ENCODE peak calls at places on chromosomes 2 and 18, in five cellular contexts. One of them, this sample, is unnamed.
A peak's percentile ranks its signal among the peaks of the same experiment; 100 is the strongest.

GRCh38 chr2:45841752-45842407 is 190.4 kb downstream of the PRKCE start:
- DNase-seq in esophagus muscularis mucosa: no peak
- DNase-seq in A549: no peak
- DNase-seq in ovary: no peak
- DNase-seq in K562: no peak
- DNase-seq in this sample: no peak

GRCh38 chr2:95026471-95027368 is 1.2 kb downstream of the MAL start:
- DNase-seq in A549: no peak
- DNase-seq in K562: no peak
- DNase-seq in ovary: no peak
- DNase-seq in esophagus muscularis mucosa: no peak
- DNase-seq in this sample: no peak

GRCh38 chr2:191650896-191651773 is 26.8 kb upstream of the NABP1 start:
- DNase-seq in K562: no peak
- DNase-seq in esophagus muscularis mucosa: no peak
- DNase-seq in A549: no peak
- DNase-seq in ovary: no peak
- DNase-seq in this sample: no peak

GRCh38 chr2:67032091-67032490 is 365.0 kb upstream of the ETAA1 start:
- DNase-seq in ovary: no peak
- DNase-seq in A549: no peak
- DNase-seq in K562: no peak
- DNase-seq in esophagus muscularis mucosa: no peak
- DNase-seq in this sample: no peak

GRCh38 chr18:58446661-58447060 is 182.2 kb downstream of the ALPK2 start:
- DNase-seq in K562: no peak
- DNase-seq in A549: no peak
- DNase-seq in ovary: no peak
- DNase-seq in esophagus muscularis mucosa: no peak
- DNase-seq in this sample: no peak

GRCh38 chr2:80288576-80288975 is 16.0 kb downstream of the LRRTM1 start:
- DNase-seq in K562: no peak
- DNase-seq in esophagus muscularis mucosa: no peak
- DNase-seq in ovary: no peak
- DNase-seq in A549: no peak
- DNase-seq in this sample: no peak

GRCh38 chr18:8615397-8616025 is 6.3 kb downstream of the RAB12 start:
- DNase-seq in K562: peak; percentile 51
- DNase-seq in A549: peak; percentile 55
- DNase-seq in ovary: peak; percentile 53
- DNase-seq in esophagus muscularis mucosa: no peak
- DNase-seq in this sample: peak; percentile 61

GRCh38 chr2:85743304-85743978 is 10.3 kb upstream of the ATOH8 start:
- DNase-seq in ovary: no peak
- DNase-seq in A549: no peak
- DNase-seq in K562: peak; percentile 37
- DNase-seq in esophagus muscularis mucosa: no peak
- DNase-seq in this sample: no peak

GRCh38 chr2:215793747-215794595 is 219.4 kb downstream of the MREG start:
- DNase-seq in A549: peak; percentile 38
- DNase-seq in K562: peak; percentile 21
- DNase-seq in ovary: no peak
- DNase-seq in esophagus muscularis mucosa: no peak
- DNase-seq in this sample: peak; percentile 64

GRCh38 chr2:231110551-231110950 is 14.3 kb downstream of the HTR2B start:
- DNase-seq in K562: no peak
- DNase-seq in esophagus muscularis mucosa: no peak
- DNase-seq in A549: no peak
- DNase-seq in ovary: no peak
- DNase-seq in this sample: no peak

GRCh38 chr18:7946724-7947377 is 379.7 kb downstream of the PTPRM start:
- DNase-seq in esophagus muscularis mucosa: no peak
- DNase-seq in A549: peak; percentile 14
- DNase-seq in ovary: peak; percentile 55
- DNase-seq in K562: no peak
- DNase-seq in this sample: no peak

GRCh38 chr2:95698166-95698565 is 106.4 kb downstream of the TRIM43 start:
- DNase-seq in A549: no peak
- DNase-seq in ovary: no peak
- DNase-seq in K562: no peak
- DNase-seq in esophagus muscularis mucosa: no peak
- DNase-seq in this sample: no peak

GRCh38 chr18:63994783-63995399 is 25.0 kb downstream of the SERPINB8 start:
- DNase-seq in K562: peak; percentile 38
- DNase-seq in A549: peak; percentile 18
- DNase-seq in ovary: peak; percentile 55
- DNase-seq in esophagus muscularis mucosa: no peak
- DNase-seq in this sample: no peak

GRCh38 chr18:26521617-26522016 is 26.7 kb downstream of the KCTD1 start:
- DNase-seq in esophagus muscularis mucosa: peak; percentile 14
- DNase-seq in A549: no peak
- DNase-seq in K562: no peak
- DNase-seq in ovary: no peak
- DNase-seq in this sample: no peak

GRCh38 chr2:106197878-106198277 is 3.8 kb upstream of the UXS1 start:
- DNase-seq in ovary: no peak
- DNase-seq in K562: no peak
- DNase-seq in A549: no peak
- DNase-seq in esophagus muscularis mucosa: no peak
- DNase-seq in this sample: peak; percentile 48

GRCh38 chr2:88481937-88482336 is 29.4 kb upstream of the FOXI3 start:
- DNase-seq in K562: no peak
- DNase-seq in esophagus muscularis mucosa: no peak
- DNase-seq in A549: no peak
- DNase-seq in ovary: no peak
- DNase-seq in this sample: no peak

GRCh38 chr2:232857158-232857563 is 12.9 kb upstream of the SNORC start:
- DNase-seq in esophagus muscularis mucosa: no peak
- DNase-seq in A549: peak; percentile 73
- DNase-seq in ovary: no peak
- DNase-seq in K562: no peak
- DNase-seq in this sample: no peak

GRCh38 chr2:182594286-182594685 is 121.8 kb upstream of the DNAJC10 start:
- DNase-seq in esophagus muscularis mucosa: no peak
- DNase-seq in A549: no peak
- DNase-seq in ovary: no peak
- DNase-seq in K562: no peak
- DNase-seq in this sample: no peak

GRCh38 chr2:23699526-23699925 is 227.4 kb downstream of the ATAD2B start:
- DNase-seq in A549: no peak
- DNase-seq in ovary: no peak
- DNase-seq in esophagus muscularis mucosa: no peak
- DNase-seq in K562: no peak
- DNase-seq in this sample: no peak

GRCh38 chr18:41075212-41075611 is 879.8 kb upstream of the PIK3C3 start:
- DNase-seq in ovary: no peak
- DNase-seq in K562: no peak
- DNase-seq in A549: no peak
- DNase-seq in esophagus muscularis mucosa: no peak
- DNase-seq in this sample: no peak

GRCh38 chr18:78123926-78124797 is 855.5 kb upstream of the SALL3 start:
- DNase-seq in A549: no peak
- DNase-seq in ovary: no peak
- DNase-seq in K562: no peak
- DNase-seq in esophagus muscularis mucosa: peak; percentile 77
- DNase-seq in this sample: no peak

GRCh38 chr2:85649201-85650190 is 18.5 kb downstream of the SFTPB start:
- DNase-seq in ovary: no peak
- DNase-seq in K562: no peak
- DNase-seq in A549: peak; percentile 43
- DNase-seq in esophagus muscularis mucosa: no peak
- DNase-seq in this sample: no peak

GRCh38 chr18:42937434-42937833 is 178.1 kb downstream of the RIT2 start:
- DNase-seq in esophagus muscularis mucosa: no peak
- DNase-seq in K562: no peak
- DNase-seq in ovary: no peak
- DNase-seq in A549: no peak
- DNase-seq in this sample: no peak
- TF ChIP-seq EP300 in esophagus muscularis mucosa: no peak
- TF ChIP-seq EP300 in K562: no peak
- TF ChIP-seq EP300 in ovary: no peak
- TF ChIP-seq EP300 in A549: no peak
- TF ChIP-seq EP300 in this sample: no peak

GRCh38 chr2:234980476-234981187 is 28.8 kb downstream of the SH3BP4 start:
- DNase-seq in esophagus muscularis mucosa: no peak
- DNase-seq in A549: no peak
- DNase-seq in ovary: no peak
- DNase-seq in K562: no peak
- DNase-seq in this sample: no peak

GRCh38 chr2:234985608-234986115 is 33.8 kb downstream of the SH3BP4 start:
- DNase-seq in A549: no peak
- DNase-seq in esophagus muscularis mucosa: no peak
- DNase-seq in K562: no peak
- DNase-seq in ovary: no peak
- DNase-seq in this sample: no peak

GRCh38 chr2:234981197-234982095 is 29.6 kb downstream of the SH3BP4 start:
- DNase-seq in A549: peak; percentile 91
- DNase-seq in esophagus muscularis mucosa: peak; percentile 93
- DNase-seq in ovary: peak; percentile 70
- DNase-seq in K562: no peak
- DNase-seq in this sample: peak; percentile 28

GRCh38 chr2:234982096-234982834 is 30.4 kb downstream of the SH3BP4 start:
- DNase-seq in esophagus muscularis mucosa: no peak
- DNase-seq in ovary: no peak
- DNase-seq in A549: no peak
- DNase-seq in K562: no peak
- DNase-seq in this sample: no peak

GRCh38 chr2:234983011-234983726 is 31.4 kb downstream of the SH3BP4 start:
- DNase-seq in esophagus muscularis mucosa: no peak
- DNase-seq in ovary: no peak
- DNase-seq in K562: no peak
- DNase-seq in A549: no peak
- DNase-seq in this sample: no peak
- H3K4me3 ChIP-seq in esophagus muscularis mucosa: no peak overlapping the region
- H3K4me3 ChIP-seq in ovary: no peak overlapping the region
- H3K4me3 ChIP-seq in K562: no peak overlapping the region
- H3K4me3 ChIP-seq in A549: no peak overlapping the region
- H3K4me3 ChIP-seq in this sample: no peak overlapping the region

GRCh38 chr2:167853717-167854116 is 393.7 kb downstream of the STK39 start:
- DNase-seq in ovary: no peak
- DNase-seq in K562: no peak
- DNase-seq in esophagus muscularis mucosa: no peak
- DNase-seq in A549: no peak
- DNase-seq in this sample: no peak

GRCh38 chr2:167855211-167855610 is 392.2 kb downstream of the STK39 start:
- DNase-seq in K562: no peak
- DNase-seq in A549: no peak
- DNase-seq in ovary: no peak
- DNase-seq in esophagus muscularis mucosa: no peak
- DNase-seq in this sample: no peak

GRCh38 chr2:167857406-167857805 is 390.0 kb downstream of the STK39 start:
- DNase-seq in esophagus muscularis mucosa: no peak
- DNase-seq in A549: no peak
- DNase-seq in K562: no peak
- DNase-seq in ovary: no peak
- DNase-seq in this sample: no peak

GRCh38 chr2:167859676-167860075 is 387.7 kb downstream of the STK39 start:
- DNase-seq in K562: no peak
- DNase-seq in esophagus muscularis mucosa: no peak
- DNase-seq in ovary: no peak
- DNase-seq in A549: no peak
- DNase-seq in this sample: no peak

GRCh38 chr2:167856190-167856589 is 391.2 kb downstream of the STK39 start:
- DNase-seq in K562: no peak
- DNase-seq in ovary: no peak
- DNase-seq in A549: no peak
- DNase-seq in esophagus muscularis mucosa: no peak
- DNase-seq in this sample: no peak
- TF ChIP-seq CTCF in K562: no peak
- TF ChIP-seq CTCF in ovary: no peak
- TF ChIP-seq CTCF in A549: no peak
- TF ChIP-seq CTCF in esophagus muscularis mucosa: no peak
- TF ChIP-seq CTCF in this sample: no peak

GRCh38 chr2:26639685-26640240 is 1.4 kb downstream of the CIB4 start:
- DNase-seq in ovary: no peak
- DNase-seq in esophagus muscularis mucosa: no peak
- DNase-seq in A549: no peak
- DNase-seq in K562: no peak
- DNase-seq in this sample: no peak
- TF ChIP-seq EP300 in ovary: no peak
- TF ChIP-seq EP300 in esophagus muscularis mucosa: no peak
- TF ChIP-seq EP300 in A549: no peak
- TF ChIP-seq EP300 in K562: no peak
- TF ChIP-seq EP300 in this sample: no peak

This sample was measured in tibial nerve.